ENCODE peak calls at places on chromosomes 3 and 15, in ten cellular contexts. U is adrenal gland, Z is AG04449, L is left ventricle myocardium inferior, J is glutamatergic neuron, X is psoas muscle, Q is cardiac fibroblast, I is vagina, R is WERI-Rb-1, H is MCF 10A. E is an unnamed sample.

GRCh38 chr15:50964075-50964474 is 55.6 kb downstream of the AP4E1 start:
- DNase-seq in X (no peak), J (no peak), Q (no peak), Z (no peak), H (no peak), L (no peak), I (no peak), R (no peak), U (no peak), E (no peak)

GRCh38 chr3:193711523-193711963 is 118.5 kb downstream of the OPA1 start:
- DNase-seq in L (no peak), Z (no peak), X (no peak), I (no peak), R (no peak), H (no peak), Q (no peak), U (no peak), J (no peak), E (no peak)

GRCh38 chr3:133404925-133405324 is 5.1 kb downstream of the BFSP2 start:
- DNase-seq in I (no peak), H (no peak), X (no peak), Z (no peak), R (no peak), U (no peak), J (no peak), Q (no peak), L (no peak), E (no peak)

GRCh38 chr3:23612296-23612891 is 193.4 kb upstream of the UBE2E1 start:
- DNase-seq in U (no peak), Z (no peak), H (no peak), I (no peak), X (peak), R (no peak), J (no peak), Q (peak), L (peak), E (peak)

GRCh38 chr3:186171528-186171927 is 62.6 kb upstream of the ETV5 start:
- DNase-seq in R (no peak), X (no peak), H (no peak), Q (no peak), J (no peak), I (no peak), U (no peak), L (no peak), Z (no peak), E (no peak)

GRCh38 chr3:33355611-33356010 is 78.4 kb downstream of the FBXL2 start:
- DNase-seq in L (no peak), U (no peak), Q (peak), H (peak), X (no peak), R (no peak), Z (no peak), I (no peak), J (no peak), E (no peak)

GRCh38 chr15:71272932-71273331 is 157.7 kb downstream of the THSD4 start:
- DNase-seq in H (no peak), J (no peak), X (no peak), L (no peak), R (no peak), U (no peak), I (no peak), Q (peak), Z (no peak), E (peak)

GRCh38 chr3:159340877-159341500 is 539.1 kb downstream of the MFSD1 start:
- DNase-seq in I (no peak), Z (no peak), U (no peak), J (no peak), Q (peak), H (no peak), X (no peak), R (no peak), L (no peak), E (no peak)

GRCh38 chr3:46730819-46731218 is 13.2 kb upstream of the PRSS50 start:
- DNase-seq in R (no peak), Q (no peak), J (no peak), I (no peak), L (no peak), Z (no peak), U (no peak), X (no peak), H (no peak), E (no peak)

GRCh38 chr3:81425198-81425868 is 336.1 kb downstream of the GBE1 start:
- DNase-seq in J (no peak), Q (peak), L (no peak), U (no peak), R (no peak), I (no peak), X (no peak), H (no peak), Z (no peak), E (peak)

GRCh38 chr3:18499256-18499655 is 74.1 kb upstream of the SATB1 start:
- DNase-seq in R (no peak), J (no peak), Q (no peak), U (no peak), I (no peak), X (no peak), Z (no peak), L (no peak), H (no peak), E (no peak)

GRCh38 chr3:184380210-184380626 is 364 bp downstream of the CHRD start:
- DNase-seq in L (peak), I (no peak), J (peak), X (peak), U (peak), Z (no peak), Q (peak), R (peak), H (peak), E (no peak)

GRCh38 chr3:12458901-12459300 is 25.4 kb upstream of the TSEN2 start:
- DNase-seq in X (no peak), Z (no peak), H (peak), L (no peak), J (no peak), R (no peak), U (no peak), Q (no peak), I (no peak), E (no peak)

GRCh38 chr15:22979699-22980188 is 424 bp downstream of the CYFIP1 start:
- DNase-seq in J (peak), Z (no peak), X (peak), Q (no peak), U (no peak), I (no peak), H (no peak), L (no peak), R (no peak), E (no peak)

GRCh38 chr15:95286911-95287769 is 1043.4 kb upstream of the NR2F2 start:
- DNase-seq in H (no peak), R (no peak), J (no peak), U (no peak), Q (no peak), X (no peak), L (no peak), I (no peak), Z (no peak), E (no peak)

GRCh38 chr15:95284487-95284886 is 1046.0 kb upstream of the NR2F2 start:
- DNase-seq in Q (no peak), X (no peak), R (no peak), L (no peak), U (no peak), J (no peak), Z (no peak), H (no peak), I (no peak), E (no peak)

GRCh38 chr15:95286316-95286880 is 1044.1 kb upstream of the NR2F2 start:
- DNase-seq in J (no peak), I (no peak), Z (no peak), Q (no peak), L (no peak), R (no peak), X (no peak), U (no peak), H (no peak), E (no peak)

GRCh38 chr15:95287774-95288173 is 1042.7 kb upstream of the NR2F2 start:
- DNase-seq in H (no peak), X (no peak), J (no peak), R (no peak), L (no peak), Q (no peak), U (no peak), I (no peak), Z (no peak), E (no peak)

DNA sequence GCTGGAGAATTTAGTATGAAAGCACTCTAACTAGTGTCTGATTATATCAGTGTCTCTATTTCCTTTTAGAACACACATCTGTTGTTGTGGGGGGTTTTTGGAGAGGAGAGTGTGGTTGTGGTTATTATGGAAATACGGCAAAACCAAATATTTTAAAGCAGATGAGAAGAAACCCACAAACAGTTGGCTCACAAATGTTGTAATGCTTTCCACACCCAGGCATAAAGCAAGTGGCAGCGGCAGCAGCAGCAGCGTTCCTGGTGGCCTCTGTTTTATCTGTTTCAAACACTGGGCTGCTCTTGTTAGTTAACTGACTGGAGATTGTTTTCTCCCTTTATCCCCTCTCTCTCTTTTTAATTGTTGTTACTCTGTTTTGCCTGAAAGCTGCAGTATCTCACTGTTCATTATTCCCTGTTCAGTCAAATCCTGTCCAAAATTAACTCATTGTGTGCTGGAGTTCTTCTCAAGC is 1045.5 kb upstream of the NR2F2 start:
- DNase-seq in R (no peak), Z (no peak), H (no peak), Q (peak), U (no peak), J (no peak), X (no peak), L (no peak), I (no peak), E (peak)
- TF ChIP-seq CTCF in R (no peak), Z (no peak), H (no peak), Q (peak), U (peak), J (no peak), X (no peak), L (no peak), I (no peak), E (peak)

GRCh38 chr15:57462391-57462790 is 86.1 kb downstream of the CGNL1 start:
- DNase-seq in H (no peak), X (no peak), Z (no peak), R (no peak), Q (peak), I (no peak), J (no peak), L (no peak), U (no peak), E (no peak)
- TF ChIP-seq CTCF in H (no peak), X (no peak), Z (peak), R (no peak), Q (peak), I (no peak), J (no peak), L (peak), U (no peak), E (peak)

DNA sequence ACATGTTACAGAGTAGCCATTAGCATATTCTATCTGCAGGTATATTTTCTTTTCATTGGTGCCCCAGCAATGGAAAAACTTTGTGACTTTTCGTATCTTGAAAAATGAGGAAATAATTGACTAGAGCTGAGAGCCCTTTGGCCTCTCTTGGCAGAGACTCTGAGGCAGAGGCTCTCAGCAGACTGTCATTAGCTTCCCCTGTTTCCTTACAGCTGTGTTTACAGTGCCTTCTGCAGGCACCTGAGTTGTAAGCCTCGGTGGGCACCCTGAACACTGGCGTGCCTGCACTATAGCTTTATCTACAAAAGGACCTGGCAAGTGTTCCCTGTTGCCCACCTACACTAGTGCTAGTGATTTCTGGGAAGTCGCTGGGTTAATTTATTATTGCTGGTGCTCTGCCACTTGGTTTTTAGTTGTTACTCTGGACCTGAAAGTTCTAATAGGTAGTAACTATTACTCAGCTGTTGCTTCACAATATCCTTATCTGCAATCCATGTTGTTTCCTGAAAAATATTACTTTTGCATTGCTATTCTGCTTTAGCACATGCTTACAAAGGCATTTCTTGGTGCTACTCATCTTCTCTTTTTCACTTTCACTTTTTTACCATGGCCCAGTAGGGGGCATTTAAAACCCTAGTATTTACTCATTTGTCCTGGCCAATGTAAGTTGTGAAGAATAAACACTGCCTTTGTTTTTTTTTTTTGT is 7.8 kb upstream of the GPR171 start:
- DNase-seq in U (no peak), I (no peak), Q (peak), J (no peak), L (no peak), X (no peak), H (no peak), Z (no peak), R (no peak), E (no peak)
- TF ChIP-seq CTCF in U (no peak), I (no peak), Q (peak), J (no peak), L (no peak), X (no peak), H (no peak), Z (no peak), R (no peak), E (peak)

GRCh38 chr3:157078131-157078835 is 81.7 kb downstream of the CCNL1 start:
- DNase-seq in I (no peak), Q (no peak), U (no peak), R (no peak), H (no peak), Z (no peak), L (no peak), X (no peak), J (no peak), E (peak)

GRCh38 chr3:157075693-157076420 is 84.1 kb downstream of the CCNL1 start:
- DNase-seq in I (peak), X (no peak), R (no peak), J (no peak), U (no peak), Z (no peak), L (no peak), Q (no peak), H (no peak), E (no peak)

GRCh38 chr3:157079677-157080369 is 80.1 kb downstream of the CCNL1 start:
- DNase-seq in Q (no peak), J (no peak), I (peak), U (no peak), X (no peak), Z (no peak), L (no peak), H (no peak), R (no peak), E (no peak)

GRCh38 chr3:157074490-157074889 is 85.5 kb downstream of the CCNL1 start:
- DNase-seq in H (no peak), Z (no peak), Q (no peak), J (no peak), U (no peak), L (no peak), X (no peak), I (peak), R (no peak), E (no peak)

GRCh38 chr3:157077565-157077991 is 82.4 kb downstream of the CCNL1 start:
- DNase-seq in L (no peak), I (peak), J (no peak), R (no peak), Q (no peak), U (peak), Z (no peak), X (peak), H (no peak), E (peak)
- TF ChIP-seq CTCF in L (peak), I (no peak), J (no peak), R (peak), Q (no peak), U (no peak), Z (peak), X (no peak), H (no peak), E (peak)

GRCh38 chr3:47865192-47865591 is 62.3 kb downstream of the DHX30 start:
- DNase-seq in Z (no peak), L (no peak), H (no peak), X (peak), J (no peak), R (peak), I (no peak), U (no peak), Q (peak), E (no peak)
- TF ChIP-seq CTCF in Z (no peak), L (no peak), H (no peak), X (no peak), J (no peak), R (peak), I (no peak), U (no peak), Q (no peak), E (no peak)

DNA sequence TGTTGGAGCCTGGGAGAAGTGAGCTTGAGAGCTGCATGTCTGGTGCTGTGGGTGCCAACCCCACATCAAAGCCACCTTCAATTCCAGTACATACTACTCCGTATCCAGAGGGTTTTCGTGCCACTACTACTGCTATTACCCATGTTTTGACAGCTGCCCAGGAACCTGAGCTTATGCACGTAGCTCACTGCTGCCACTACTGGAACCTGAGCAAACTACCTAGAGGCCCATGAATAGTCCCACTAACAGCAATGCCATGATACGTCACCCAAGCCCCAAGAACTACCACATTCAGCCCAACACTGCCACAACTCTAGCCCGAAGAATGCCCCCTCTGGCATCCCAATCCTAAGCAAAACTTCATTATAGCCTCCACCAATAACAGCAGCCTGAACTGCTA is 215.2 kb upstream of the BCHE start:
- DNase-seq in X (no peak), U (no peak), L (no peak), Q (no peak), R (no peak), I (no peak), H (no peak), Z (no peak), J (no peak), E (no peak)
- TF ChIP-seq CTCF in X (no peak), U (no peak), L (no peak), Q (no peak), R (peak), I (no peak), H (no peak), Z (no peak), J (no peak), E (no peak)

GRCh38 chr3:138114988-138115971 is at the start of gene DZIP1L:
- DNase-seq in Q (peak), I (no peak), R (peak), L (peak), Z (peak), J (peak), H (peak), X (peak), U (peak), E (peak)
- TF ChIP-seq CTCF in Q (no peak), I (peak), R (peak), L (peak), Z (peak), J (peak), H (peak), X (peak), U (peak), E (peak)

E was measured in HFFc6.